ENCODE peak calls at places on chromosome 13, in seven cellular contexts. U is bronchial epithelial cell, V is tibial artery, Q is AG10803, X is mucosa of descending colon, N is fibroblast of mammary gland, G is HFF-Myc. M is an unnamed sample.

GRCh38 chr13:34025746-34026145 is 207.8 kb downstream of the RFC3 start:
- DNase-seq in U (peak; percentile 62), V (no peak), Q (peak; percentile 75), X (no peak), N (peak; percentile 69), G (peak; percentile 26), M (peak; percentile 20)

GRCh38 chr13:112177459-112177858 is 110.5 kb downstream of the SOX1 start:
- DNase-seq in U (no peak), V (no peak), Q (no peak), X (no peak), N (no peak), G (no peak), M (no peak)

GRCh38 chr13:51731759-51732158 is 72.2 kb downstream of the DHRS12 start:
- DNase-seq in U (no peak), V (no peak), Q (peak; percentile 86), X (no peak), N (peak; percentile 84), G (peak; percentile 21), M (peak; percentile 52)

GRCh38 chr13:62119739-62120700 is 704.4 kb upstream of the PCDH20 start:
- DNase-seq in U (peak; percentile 12), V (no peak), Q (no peak), X (no peak), N (peak; percentile 8), G (no peak), M (no peak)

GRCh38 chr13:20353973-20354372 is 121.9 kb upstream of the GJB6 start:
- DNase-seq in U (peak; percentile 89), V (no peak), Q (peak; percentile 68), X (no peak), N (peak; percentile 80), G (no peak), M (peak; percentile 37)

GRCh38 chr13:96428904-96429303 is 339.0 kb downstream of the HS6ST3 start:
- DNase-seq in U (no peak), V (no peak), Q (no peak), X (no peak), N (no peak), G (no peak), M (no peak)

GRCh38 chr13:27619711-27620376 is 485 bp downstream of the LNX2 start:
- DNase-seq in U (peak; percentile 31), V (peak; percentile 76), Q (peak; percentile 25), X (peak; percentile 48), N (peak; percentile 30), G (no peak), M (no peak)

GRCh38 chr13:27973291-27973690 is 4.2 kb upstream of the CDX2 start:
- DNase-seq in U (no peak), V (peak; percentile 27), Q (no peak), X (peak; percentile 54), N (no peak), G (no peak), M (no peak)

GRCh38 chr13:79932556-79932955 is 408.4 kb downstream of the SPRY2 start:
- DNase-seq in U (no peak), V (no peak), Q (no peak), X (no peak), N (no peak), G (no peak), M (no peak)

GRCh38 chr13:25973085-25973484 is 78.7 kb downstream of the SHISA2 start:
- DNase-seq in U (no peak), V (no peak), Q (no peak), X (no peak), N (no peak), G (no peak), M (no peak)

GRCh38 chr13:102131246-102131645 is 270.6 kb downstream of the FGF14 start:
- DNase-seq in U (no peak), V (no peak), Q (no peak), X (no peak), N (peak; percentile 7), G (no peak), M (no peak)

GRCh38 chr13:97020194-97020593 is 25.9 kb upstream of the OXGR1 start:
- DNase-seq in U (no peak), V (no peak), Q (no peak), X (no peak), N (no peak), G (no peak), M (no peak)

GRCh38 chr13:37349916-37350315 is 244.5 kb upstream of the CSNK1A1L start:
- DNase-seq in U (no peak), V (no peak), Q (no peak), X (no peak), N (peak; percentile 54), G (no peak), M (no peak)

GRCh38 chr13:110105136-110105535 is 201.8 kb downstream of the COL4A1 start:
- DNase-seq in U (no peak), V (no peak), Q (no peak), X (no peak), N (no peak), G (no peak), M (no peak)

GRCh38 chr13:113821847-113822246 is 42.0 kb downstream of the GAS6 start:
- DNase-seq in U (no peak), V (no peak), Q (no peak), X (no peak), N (no peak), G (no peak), M (no peak)
- H3K4me3 ChIP-seq in U (no peak overlapping the region), V (no peak overlapping the region), Q (no peak overlapping the region), X (no peak overlapping the region), N (no peak overlapping the region), G (no peak overlapping the region), M (no peak overlapping the region)

DNA sequence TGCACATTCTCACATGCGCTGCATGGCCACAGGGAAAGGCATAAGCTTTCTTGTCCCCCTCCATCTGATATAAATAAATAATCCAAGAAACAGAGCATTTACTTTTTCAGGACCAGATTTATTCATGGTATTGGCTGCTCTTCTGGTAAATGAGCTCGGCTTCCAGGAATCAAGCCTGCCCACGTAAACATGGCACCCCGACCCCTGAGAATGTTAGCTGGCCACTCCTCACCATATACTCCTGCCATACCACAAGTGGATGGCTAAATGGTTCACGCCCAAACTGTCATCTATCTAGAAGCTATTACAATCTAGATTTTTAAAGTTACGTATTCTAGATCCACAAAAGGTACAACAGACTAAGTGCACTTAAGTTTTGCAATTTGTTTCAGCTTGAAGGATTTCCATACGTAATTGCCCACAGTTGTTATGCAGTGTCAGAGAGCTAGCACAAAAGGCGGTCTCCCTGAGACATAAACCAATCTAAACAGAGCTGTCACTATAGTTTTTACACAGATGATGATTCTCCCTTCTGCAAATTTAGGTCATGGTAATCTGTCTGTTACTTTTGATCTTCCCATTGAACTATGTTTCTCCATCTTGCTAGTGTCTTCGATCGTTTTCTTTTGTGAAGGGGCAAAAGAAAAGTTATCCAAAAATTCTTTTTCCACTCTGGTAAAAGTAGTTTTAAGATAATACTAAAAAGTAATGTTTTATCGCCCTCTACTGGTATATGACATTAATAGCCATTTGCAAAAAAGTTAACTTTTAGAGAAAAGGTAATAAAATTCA is 16.2 kb upstream of the FOXO1 start:
- DNase-seq in U (peak; percentile 49), V (no peak), Q (peak; percentile 29), X (no peak), N (peak; percentile 49), G (no peak), M (no peak)
- TF ChIP-seq CTCF in U (peak; percentile 14), V (peak; percentile 61), Q (peak; percentile 64), X (no peak), N (peak; percentile 40), G (no peak), M (no peak)

GRCh38 chr13:35479691-35480090 is 3.2 kb upstream of the MAB21L1 start:
- DNase-seq in U (no peak), V (no peak), Q (no peak), X (no peak), N (no peak), G (no peak), M (no peak)

GRCh38 chr13:35485451-35485850 is 9.0 kb upstream of the MAB21L1 start:
- DNase-seq in U (no peak), V (no peak), Q (no peak), X (no peak), N (no peak), G (no peak), M (no peak)

GRCh38 chr13:35481777-35482176 is 5.3 kb upstream of the MAB21L1 start:
- DNase-seq in U (no peak), V (no peak), Q (no peak), X (no peak), N (no peak), G (no peak), M (no peak)

GRCh38 chr13:35489050-35489449 is 12.6 kb upstream of the MAB21L1 start:
- DNase-seq in U (no peak), V (no peak), Q (peak; percentile 24), X (no peak), N (no peak), G (no peak), M (no peak)

GRCh38 chr13:35484384-35484783 is 7.9 kb upstream of the MAB21L1 start:
- DNase-seq in U (no peak), V (no peak), Q (no peak), X (no peak), N (no peak), G (no peak), M (no peak)
- H3K4me3 ChIP-seq in U (no peak overlapping the region), V (no peak overlapping the region), Q (no peak overlapping the region), X (no peak overlapping the region), N (no peak overlapping the region), G (no peak overlapping the region), M (no peak overlapping the region)

GRCh38 chr13:100362371-100362770 is 226.2 kb downstream of the GGACT start:
- DNase-seq in U (no peak), V (no peak), Q (no peak), X (no peak), N (no peak), G (no peak), M (no peak)
- TF ChIP-seq CTCF in U (no peak), V (no peak), Q (no peak), X (no peak), N (no peak), G (no peak), M (no peak)

M was measured in AG09309.